ENCODE peak calls at places on chromosomes 6 and 20, in seven cellular contexts. K is A549, D is foreskin keratinocyte, F is H9, U is sigmoid colon, W is heart left ventricle, N is SJSA1. Z is an unnamed sample.

GRCh38 chr6:110181131-110182027 is 1.2 kb downstream of the CDC40 start:
- DNase-seq in K (no peak), N (no peak), F (no peak), D (no peak), W (no peak), U (no peak), Z (no peak)

GRCh38 chr20:12891643-12892042 is 117.1 kb upstream of the SPTLC3 start:
- DNase-seq in U (no peak), F (no peak), K (no peak), D (no peak), W (peak; percentile 35), N (no peak), Z (no peak)

GRCh38 chr6:158669145-158670035 is 19.5 kb downstream of the SYTL3 start:
- DNase-seq in U (no peak), K (no peak), N (no peak), D (no peak), F (no peak), W (no peak), Z (no peak)

GRCh38 chr6:33672808-33673207 is 38.7 kb downstream of the UQCC2 start:
- DNase-seq in F (peak; percentile 69), W (peak; percentile 89), U (no peak), D (peak; percentile 66), K (peak; percentile 78), N (peak; percentile 73), Z (no peak)

GRCh38 chr20:38231786-38232130 is 28.8 kb downstream of the KIAA1755 start:
- DNase-seq in U (peak; percentile 89), F (no peak), W (peak; percentile 58), D (no peak), N (no peak), K (no peak), Z (no peak)

GRCh38 chr6:129890164-129890563 is 29.0 kb upstream of the TMEM244 start:
- DNase-seq in D (peak; percentile 97), K (no peak), F (no peak), W (no peak), N (peak; percentile 51), U (no peak), Z (no peak)

GRCh38 chr6:116444092-116444491 is 17.1 kb upstream of the CALHM6 start:
- DNase-seq in K (peak; percentile 27), F (no peak), W (no peak), N (peak; percentile 35), U (no peak), D (no peak), Z (no peak)

GRCh38 chr6:129510930-129511329 is 199.0 kb downstream of the ARHGAP18 start:
- DNase-seq in K (no peak), N (peak; percentile 79), U (no peak), W (no peak), F (no peak), D (no peak), Z (no peak)

GRCh38 chr20:25064561-25064960 is 6.6 kb upstream of the ACSS1 start:
- DNase-seq in F (no peak), W (peak; percentile 18), D (no peak), U (peak; percentile 50), N (no peak), K (no peak), Z (no peak)

GRCh38 chr6:26125015-26125690 is 37.9 kb downstream of the HFE start:
- DNase-seq in N (peak; percentile 35), W (no peak), K (no peak), F (no peak), D (no peak), U (no peak), Z (peak; percentile 9)

GRCh38 chr20:17971571-17972013 is 2.8 kb downstream of the MGME1 start:
- DNase-seq in W (no peak), D (no peak), K (no peak), F (no peak), U (no peak), N (peak; percentile 31), Z (no peak)

GRCh38 chr20:23265226-23265625 is 85.4 kb upstream of the NXT1 start:
- DNase-seq in U (no peak), D (no peak), N (peak; percentile 56), W (no peak), K (no peak), F (no peak), Z (no peak)

GRCh38 chr6:37072526-37072925 is 67.1 kb downstream of the FGD2 start:
- DNase-seq in W (no peak), F (no peak), D (no peak), N (no peak), K (no peak), U (no peak), Z (no peak)

GRCh38 chr6:132333639-132334516 is 67.4 kb downstream of the MOXD1 start:
- DNase-seq in D (peak; percentile 88), F (no peak), K (peak; percentile 49), W (peak; percentile 43), N (peak; percentile 86), U (no peak), Z (no peak)

GRCh38 chr6:31114970-31115849 is 610 bp downstream of the PSORS1C1 start:
- DNase-seq in W (no peak), U (no peak), D (peak; percentile 71), N (peak; percentile 59), F (no peak), K (peak; percentile 50), Z (no peak)

GRCh38 chr6:158718431-158719126 is 68.7 kb downstream of the SYTL3 start:
- DNase-seq in F (peak; percentile 91), D (no peak), U (peak; percentile 51), W (no peak), N (no peak), K (peak; percentile 40), Z (no peak)

GRCh38 chr20:44979090-44979621 is 12.8 kb downstream of the STK4 start:
- DNase-seq in K (no peak), N (peak; percentile 21), D (no peak), U (no peak), W (no peak), F (no peak), Z (peak; percentile 41)

GRCh38 chr20:51529027-51529749 is 13.3 kb downstream of the NFATC2 start:
- DNase-seq in W (no peak), F (no peak), U (no peak), D (no peak), N (peak; percentile 14), K (no peak), Z (peak; percentile 21)

GRCh38 chr20:35291654-35292503 is at the start of gene FAM83C:
- DNase-seq in F (no peak), D (no peak), K (no peak), W (no peak), U (no peak), N (no peak), Z (no peak)

GRCh38 chr6:136921521-136921935 is 573 bp upstream of the SLC35D3 start:
- DNase-seq in W (no peak), U (no peak), K (peak; percentile 8), F (peak; percentile 43), D (no peak), N (peak; percentile 19), Z (no peak)

GRCh38 chr20:62804021-62804631 is 509 bp upstream of the OGFR start:
- DNase-seq in D (no peak), N (no peak), K (no peak), W (no peak), F (no peak), U (no peak), Z (no peak)

GRCh38 chr6:141451508-141452353 is 681.0 kb upstream of the GJE1 start:
- DNase-seq in D (peak; percentile 61), W (no peak), N (peak; percentile 90), F (no peak), U (no peak), K (peak; percentile 2), Z (no peak)

GRCh38 chr6:48813821-48814220 is 649.2 kb downstream of the MMUT start:
- DNase-seq in K (no peak), U (no peak), F (no peak), D (no peak), N (peak; percentile 26), W (no peak), Z (no peak)

GRCh38 chr20:22729180-22729579 is 144.8 kb upstream of the FOXA2 start:
- DNase-seq in N (no peak), W (no peak), K (no peak), D (no peak), F (no peak), U (no peak), Z (no peak)

GRCh38 chr6:100435299-100435698 is 29.4 kb downstream of the SIM1 start:
- DNase-seq in N (peak; percentile 10), U (no peak), W (no peak), K (peak; percentile 48), D (no peak), F (no peak), Z (no peak)

GRCh38 chr6:105994522-105995402 is 91.4 kb upstream of the PRDM1 start:
- DNase-seq in F (peak; percentile 72), U (peak; percentile 69), N (peak; percentile 86), D (peak; percentile 53), K (peak; percentile 40), W (peak; percentile 68), Z (no peak)

GRCh38 chr6:160121558-160121957 is at the start of gene SLC22A1:
- DNase-seq in W (no peak), N (no peak), U (no peak), K (no peak), D (no peak), F (peak; percentile 16), Z (no peak)

GRCh38 chr6:160974304-160974771 is 17.2 kb upstream of the MAP3K4 start:
- DNase-seq in W (peak; percentile 78), U (peak; percentile 93), F (no peak), K (no peak), D (peak; percentile 96), N (no peak), Z (no peak)

GRCh38 chr6:70884074-70884983 is 72.5 kb downstream of the B3GAT2 start:
- DNase-seq in D (no peak), F (peak; percentile 78), W (peak; percentile 69), K (peak; percentile 57), N (peak; percentile 58), U (peak; percentile 69), Z (peak; percentile 30)

GRCh38 chr20:49769125-49769581 is 43.5 kb upstream of the SLC9A8 start:
- DNase-seq in U (no peak), D (no peak), K (no peak), F (no peak), N (no peak), W (no peak), Z (no peak)
- H3K27ac ChIP-seq in U (no peak overlapping the region), D (no peak overlapping the region), K (peak overlapping the region; percentile 94), F (peak overlapping the region; percentile 99), N (no peak overlapping the region), W (peak overlapping the region; percentile 4), Z (no peak overlapping the region)

GRCh38 chr6:3088446-3088845 is 20.2 kb downstream of the RIPK1 start:
- DNase-seq in F (no peak), D (peak; percentile 40), U (no peak), K (no peak), N (no peak), W (no peak), Z (no peak)
- H3K27ac ChIP-seq in F (no peak overlapping the region), D (no peak overlapping the region), U (no peak overlapping the region), K (no peak overlapping the region), N (no peak overlapping the region), W (no peak overlapping the region), Z (no peak overlapping the region)

GRCh38 chr6:108293527-108294296 is 1.1 kb upstream of the AFG1L start:
- DNase-seq in K (no peak), D (no peak), W (peak; percentile 25), U (no peak), F (no peak), N (no peak), Z (no peak)
- H3K27ac ChIP-seq in K (peak overlapping the region; percentile 98), D (peak overlapping the region; percentile 95), W (no peak overlapping the region), U (no peak overlapping the region), F (peak overlapping the region; percentile 52), N (peak overlapping the region; percentile 88), Z (no peak overlapping the region)

DNA sequence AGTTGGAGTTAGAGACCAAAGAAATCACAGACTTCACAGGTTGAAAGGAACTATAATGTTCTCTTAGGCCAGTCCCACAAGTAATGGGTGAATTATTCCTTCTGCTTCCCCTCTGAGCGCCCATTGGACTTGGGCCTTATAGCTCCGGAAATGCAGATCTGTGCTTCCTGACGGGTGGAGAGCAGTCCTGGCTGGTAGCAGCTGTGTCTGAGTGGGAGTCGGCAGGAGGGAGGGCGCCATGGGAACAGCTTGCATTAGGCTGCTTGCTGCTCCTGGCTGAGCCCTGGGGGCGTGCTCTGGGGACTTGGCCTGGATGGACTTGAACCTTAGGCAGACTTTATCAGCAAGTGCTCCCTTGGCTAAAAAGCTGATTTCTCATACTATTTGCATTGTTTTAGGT is 18.4 kb upstream of the NUP153 start:
- DNase-seq in W (peak; percentile 77), U (peak; percentile 71), N (no peak), F (peak; percentile 92), D (no peak), K (no peak), Z (no peak)
- H3K27ac ChIP-seq in W (no peak overlapping the region), U (no peak overlapping the region), N (no peak overlapping the region), F (no peak overlapping the region), D (no peak overlapping the region), K (no peak overlapping the region), Z (no peak overlapping the region)